ENCODE peak calls at places on chromosomes 16 and 17, in nine cellular contexts. H, G, X, J, M, E, F, T and S are unnamed samples.

GRCh38 chr16:3959148-3959547 is 78.6 kb upstream of the CREBBP start:
- DNase-seq in T (no peak), F (no peak), H (peak; percentile 17), G (no peak), M (no peak), E (no peak), J (no peak), X (no peak), S (no peak)

GRCh38 chr16:89317101-89317671 is 99.7 kb downstream of the ZNF778 start:
- DNase-seq in X (no peak), J (no peak), F (no peak), M (no peak), H (no peak), E (no peak), G (no peak), T (no peak), S (no peak)

GRCh38 chr17:40355804-40356758 is 8.5 kb downstream of the GJD3 start:
- DNase-seq in T (no peak), J (no peak), E (no peak), F (no peak), H (no peak), X (no peak), G (no peak), M (peak; percentile 68), S (no peak)

GRCh38 chr17:15651583-15652110 is 32.1 kb upstream of the FBXW10B start:
- DNase-seq in J (peak; percentile 94), T (no peak), E (peak; percentile 96), X (peak; percentile 85), H (peak; percentile 91), G (peak; percentile 81), F (peak; percentile 59), M (peak; percentile 51), S (peak; percentile 83)

GRCh38 chr17:69477204-69477899 is 62.9 kb downstream of the MAP2K6 start:
- DNase-seq in M (no peak), J (no peak), T (no peak), E (no peak), F (no peak), X (no peak), G (peak; percentile 28), H (no peak), S (no peak)

GRCh38 chr17:18026408-18026776 is 12.6 kb downstream of the ATPAF2 start:
- DNase-seq in M (no peak), H (no peak), T (no peak), F (no peak), G (no peak), J (no peak), X (peak; percentile 68), E (no peak), S (no peak)

GRCh38 chr17:21549107-21549687 is 143.1 kb upstream of the KCNJ18 start:
- DNase-seq in G (no peak), J (no peak), E (no peak), F (no peak), X (no peak), H (no peak), M (no peak), T (no peak), S (no peak)

GRCh38 chr17:61284174-61284573 is 115.5 kb upstream of the TBX2 start:
- DNase-seq in X (no peak), T (no peak), F (no peak), G (no peak), M (no peak), H (no peak), E (no peak), J (no peak), S (no peak)

GRCh38 chr17:63762106-63763078 is 11.0 kb downstream of the CCDC47 start:
- DNase-seq in E (no peak), M (no peak), J (no peak), G (no peak), H (no peak), T (no peak), F (no peak), X (no peak), S (no peak)

GRCh38 chr16:2777231-2777902 is at the start of gene ELOB:
- DNase-seq in F (peak; percentile 99), T (peak; percentile 92), H (peak; percentile 92), M (peak; percentile 93), X (peak; percentile 99), E (peak; percentile 89), J (peak; percentile 96), G (peak; percentile 94), S (peak; percentile 93)

GRCh38 chr17:73476890-73477350 is 165.1 kb upstream of the CDC42EP4 start:
- DNase-seq in X (no peak), G (peak; percentile 60), E (no peak), J (no peak), T (no peak), H (peak; percentile 63), F (no peak), M (no peak), S (no peak)

GRCh38 chr16:1972490-1972877 is 631 bp downstream of the TBL3 start:
- DNase-seq in G (no peak), T (no peak), F (no peak), J (no peak), E (no peak), H (no peak), X (peak; percentile 58), M (no peak), S (no peak)

GRCh38 chr16:29825145-29826044 is 5.1 kb downstream of the MVP start:
- DNase-seq in F (peak; percentile 87), T (no peak), H (no peak), J (no peak), E (peak; percentile 78), M (peak; percentile 84), X (no peak), G (peak; percentile 65), S (no peak)

GRCh38 chr16:15507299-15507958 is 73.0 kb downstream of the BMERB1 start:
- DNase-seq in X (no peak), J (no peak), F (no peak), E (no peak), G (peak; percentile 48), M (peak; percentile 44), H (no peak), T (no peak), S (no peak)

GRCh38 chr17:13698832-13699231 is 97.1 kb upstream of the HS3ST3A1 start:
- DNase-seq in E (no peak), X (no peak), G (peak; percentile 86), H (no peak), J (no peak), F (no peak), M (no peak), T (no peak), S (no peak)
- TF ChIP-seq CTCF in E (no peak), X (no peak), G (peak; percentile 59), H (no peak), J (no peak), F (no peak), M (no peak), T (no peak), S (no peak)

GRCh38 chr16:667780-668518 is at the start of gene RHOT2:
- DNase-seq in J (peak; percentile 98), G (peak; percentile 96), X (peak; percentile 96), M (peak; percentile 96), H (peak; percentile 96), F (peak; percentile 95), T (peak; percentile 96), E (peak; percentile 63), S (peak; percentile 94)
- TF ChIP-seq CTCF in J (peak; percentile 94), G (peak; percentile 91), X (peak; percentile 82), M (peak; percentile 77), H (peak; percentile 67), F (peak; percentile 99), T (peak; percentile 7), E (peak; percentile 86), S (peak; percentile 89)

GRCh38 chr17:58520843-58521430 is 6.5 kb upstream of the MTMR4 start:
- DNase-seq in X (peak; percentile 42), J (no peak), G (peak; percentile 90), F (no peak), E (no peak), T (no peak), M (peak; percentile 54), H (peak; percentile 52), S (no peak)
- TF ChIP-seq CTCF in X (peak; percentile 42), J (peak; percentile 39), G (peak; percentile 78), F (no peak), E (no peak), T (no peak), M (peak; percentile 72), H (peak; percentile 50), S (peak; percentile 70)

DNA sequence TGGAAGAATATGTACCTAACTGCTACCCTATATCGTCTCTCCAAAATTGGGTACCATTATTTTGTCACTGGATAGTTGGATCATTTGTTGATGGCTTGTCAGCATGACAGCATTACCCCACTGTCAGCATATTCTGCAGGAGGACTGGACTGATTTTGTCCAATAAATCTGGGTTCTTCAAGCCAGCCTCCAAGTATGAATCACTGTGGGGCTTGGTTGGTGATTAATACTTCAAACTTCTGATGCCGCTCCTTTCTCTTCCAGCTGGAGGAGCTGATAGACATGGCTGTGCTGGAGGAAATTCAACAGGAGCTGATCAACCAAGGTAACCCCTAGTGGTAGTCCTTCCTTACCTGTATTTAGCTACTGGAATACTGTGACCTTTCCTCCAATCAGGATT is 2.5 kb downstream of the RPAIN start:
- DNase-seq in E (peak; percentile 50), H (no peak), G (no peak), T (no peak), M (no peak), X (no peak), J (no peak), F (no peak), S (no peak)
- TF ChIP-seq CTCF in E (no peak), H (no peak), G (peak; percentile 12), T (no peak), M (no peak), X (peak; percentile 33), J (no peak), F (no peak), S (no peak)